ENCODE peak calls at places on chromosomes 6 and 20, in four cellular contexts. M is ovary, L is left lung, E is suprapubic skin. T is an unnamed sample. For H3K27me3, the result is how much of the 10 kb centered on the place peaks cover.

GRCh38 chr20:36573103-36573797 is at the start of gene TGIF2:
- DNase-seq in M (peak), L (peak), E (peak), T (peak)

GRCh38 chr6:170134077-170135040 is 156.5 kb downstream of the DLL1 start:
- DNase-seq in M (peak), E (peak), L (peak), T (peak)

GRCh38 chr6:135159531-135159930 is 21.6 kb upstream of the MYB start:
- DNase-seq in E (no peak), L (no peak), M (no peak), T (no peak)

GRCh38 chr6:75934643-75935472 is 137.6 kb downstream of the IMPG1 start:
- DNase-seq in L (peak), E (no peak), M (peak), T (no peak)

GRCh38 chr6:145015739-145016558 is 719.4 kb downstream of the EPM2A start:
- DNase-seq in E (no peak), L (no peak), M (no peak), T (peak)

GRCh38 chr20:35049776-35050352 is 42.7 kb downstream of the TRPC4AP start:
- DNase-seq in M (no peak), L (no peak), E (no peak), T (no peak)

GRCh38 chr20:17811605-17811965 is 111.8 kb downstream of the BANF2 start:
- DNase-seq in E (no peak), L (no peak), M (no peak), T (no peak)

GRCh38 chr6:150598401-150598800 is 1.3 kb upstream of the PLEKHG1 start:
- DNase-seq in L (no peak), E (no peak), M (no peak), T (no peak)

GRCh38 chr6:72411872-72412708 is 209.8 kb upstream of the KCNQ5 start:
- DNase-seq in M (peak), E (peak), L (peak), T (peak)

GRCh38 chr6:35294308-35294945 is 3.2 kb upstream of the DEF6 start:
- DNase-seq in M (no peak), E (no peak), L (no peak), T (no peak)

GRCh38 chr20:32333988-32334885 is 23.9 kb upstream of the ASXL1 start:
- DNase-seq in L (peak), E (peak), M (peak), T (peak)

GRCh38 chr6:73180076-73180717 is 45.1 kb downstream of the KHDC1L start:
- DNase-seq in M (no peak), L (no peak), E (no peak), T (no peak)

GRCh38 chr20:25296094-25297093 is 48.5 kb downstream of the PYGB start:
- DNase-seq in E (no peak), L (no peak), M (no peak), T (no peak)

GRCh38 chr20:54494303-54495006 is 19.1 kb downstream of the DOK5 start:
- DNase-seq in E (no peak), M (no peak), L (no peak), T (no peak)

GRCh38 chr6:1757133-1757532 is 147.4 kb downstream of the FOXC1 start:
- DNase-seq in M (no peak), E (no peak), L (no peak), T (no peak)

GRCh38 chr6:33010356-33010755 is 965 bp upstream of the HLA-DOA start:
- DNase-seq in E (no peak), L (no peak), M (no peak), T (no peak)

GRCh38 chr20:17536944-17537444 is 5.8 kb upstream of the BFSP1 start:
- DNase-seq in M (peak), L (no peak), E (peak), T (peak)

GRCh38 chr6:108561742-108562502 is 1.2 kb downstream of the FOXO3 start:
- DNase-seq in M (peak), L (peak), E (peak), T (no peak)

GRCh38 chr6:56311086-56311485 is 63.7 kb upstream of the COL21A1 start:
- DNase-seq in L (no peak), E (no peak), M (no peak), T (no peak)

GRCh38 chr20:11195899-11196558 is 522.2 kb upstream of the JAG1 start:
- DNase-seq in L (no peak), M (no peak), E (no peak), T (no peak)

GRCh38 chr20:9068232-9068781 is 580 bp upstream of the PLCB4 start:
- DNase-seq in M (peak), L (peak), E (peak), T (peak)

GRCh38 chr20:58374906-58375760 is 13.9 kb upstream of the VAPB start:
- DNase-seq in L (no peak), M (no peak), E (no peak), T (no peak)

GRCh38 chr6:119323478-119323877 is 26.1 kb downstream of the MAN1A1 start:
- DNase-seq in E (no peak), M (no peak), L (no peak), T (no peak)

GRCh38 chr20:21516180-21516567 is 2.3 kb upstream of the NKX2-2 start:
- DNase-seq in L (no peak), E (no peak), M (no peak), T (no peak)
- H3K27me3 ChIP-seq in L (half or more), E (half or more), M (under half), T (half or more)

GRCh38 chr6:142551145-142551811 is 249.5 kb downstream of the ADGRG6 start:
- DNase-seq in M (no peak), E (no peak), L (peak), T (no peak)
- TF ChIP-seq CTCF in M (no peak), E (no peak), L (no peak), T (no peak)

DNA sequence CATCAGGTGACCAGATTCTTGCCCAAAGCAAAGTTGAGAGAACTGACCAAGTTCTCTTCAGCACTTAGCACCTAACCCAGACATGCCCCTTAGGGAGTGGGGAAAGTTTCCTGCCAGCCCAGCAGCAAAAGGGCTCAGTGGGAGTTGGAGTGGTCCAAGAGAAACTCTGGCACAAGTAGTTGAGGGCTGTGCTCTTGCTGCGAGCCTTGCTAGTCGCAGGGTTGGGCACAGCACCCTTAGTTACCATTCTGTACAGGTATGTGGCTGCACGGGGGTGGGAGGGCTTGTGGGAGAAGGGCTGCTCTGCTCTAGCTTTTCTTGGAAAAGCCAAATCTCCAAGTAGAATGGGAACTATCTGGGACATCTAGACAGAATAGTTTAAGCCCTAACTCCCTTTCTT is 6.4 kb downstream of the POLR1C start:
- DNase-seq in L (no peak), M (no peak), E (no peak), T (no peak)
- H3K27ac ChIP-seq in L (no peak), M (no peak), E (no peak), T (no peak)

GRCh38 chr6:27514906-27515495 is 42.1 kb upstream of the ZNF184 start:
- DNase-seq in E (no peak), M (no peak), L (no peak), T (no peak)

GRCh38 chr6:27507041-27507956 is 34.4 kb upstream of the ZNF184 start:
- DNase-seq in E (no peak), M (no peak), L (no peak), T (no peak)

GRCh38 chr6:27517238-27517637 is 44.3 kb upstream of the ZNF184 start:
- DNase-seq in E (no peak), L (no peak), M (no peak), T (no peak)

GRCh38 chr6:27517928-27518787 is 45.3 kb upstream of the ZNF184 start:
- DNase-seq in E (no peak), L (no peak), M (no peak), T (no peak)

DNA sequence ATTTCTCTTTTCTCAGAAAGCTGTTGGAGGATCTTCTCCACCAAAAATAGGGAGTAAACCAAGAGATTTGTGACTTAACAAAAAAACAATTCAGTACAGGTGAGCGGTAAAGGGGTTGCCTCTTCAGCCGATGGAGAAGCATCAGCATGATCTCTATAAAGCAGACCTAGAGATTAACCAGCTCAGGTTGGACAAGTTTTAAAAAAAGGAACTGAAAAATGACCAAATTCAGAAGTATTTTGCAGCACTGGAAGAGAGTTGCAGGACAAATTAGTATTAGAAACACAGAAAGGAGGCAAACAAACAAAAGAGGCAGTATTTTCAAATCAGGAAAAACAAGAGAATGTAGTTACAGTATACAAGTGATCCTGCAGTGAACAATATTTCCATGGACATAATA is 39.6 kb upstream of the ZNF184 start:
- DNase-seq in E (no peak), M (no peak), L (no peak), T (no peak)
- H3K27me3 ChIP-seq in E (half or more), M (under half), L (under half), T (half or more)

DNA sequence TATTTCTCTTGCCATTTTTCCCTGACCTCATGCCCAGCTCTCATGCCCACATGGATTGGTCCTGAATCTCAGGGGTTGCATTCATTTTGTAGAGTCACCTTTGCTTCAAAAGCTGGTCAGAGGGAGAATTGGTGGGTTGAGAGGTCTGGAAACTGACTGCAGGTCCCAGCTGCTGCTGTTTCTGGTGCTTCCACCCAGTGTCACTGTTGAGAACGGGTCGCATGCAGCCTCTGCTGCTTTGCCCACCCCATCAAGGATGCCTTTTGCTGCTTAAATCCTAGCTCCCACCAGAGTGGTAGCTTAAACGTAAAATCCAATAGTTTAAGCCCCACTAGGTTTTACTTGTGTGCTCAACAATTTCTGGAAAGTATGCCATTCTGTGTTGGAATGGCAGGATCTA is 211.4 kb upstream of the TSHZ2 start:
- DNase-seq in L (no peak), E (no peak), M (no peak), T (no peak)
- TF ChIP-seq CTCF in L (no peak), E (no peak), M (no peak), T (no peak)

GRCh38 chr6:44559486-44560270 is 172.2 kb downstream of the CDC5L start:
- DNase-seq in M (no peak), L (no peak), E (no peak), T (no peak)

GRCh38 chr6:44560458-44561061 is 173.1 kb downstream of the CDC5L start:
- DNase-seq in M (no peak), L (no peak), E (no peak), T (no peak)

GRCh38 chr6:44561832-44562496 is 174.5 kb downstream of the CDC5L start:
- DNase-seq in E (no peak), L (no peak), M (no peak), T (no peak)

GRCh38 chr6:44563397-44563796 is 175.9 kb downstream of the CDC5L start:
- DNase-seq in M (peak), E (no peak), L (no peak), T (no peak)

GRCh38 chr6:44561062-44561591 is 173.6 kb downstream of the CDC5L start:
- DNase-seq in E (no peak), M (no peak), L (peak), T (no peak)
- H3K27ac ChIP-seq in E (no peak), M (no peak), L (no peak), T (no peak)

GRCh38 chr6:138105880-138106664 is 1.1 kb downstream of the PERP start:
- DNase-seq in M (no peak), L (no peak), E (no peak), T (no peak)

GRCh38 chr6:138103876-138104275 is 3.3 kb downstream of the PERP start:
- DNase-seq in M (no peak), E (no peak), L (no peak), T (no peak)

GRCh38 chr6:138105446-138105845 is 1.8 kb downstream of the PERP start:
- DNase-seq in E (no peak), M (no peak), L (no peak), T (no peak)

GRCh38 chr6:138106665-138107077 is 548 bp downstream of the PERP start:
- DNase-seq in M (no peak), L (no peak), E (no peak), T (no peak)

DNA sequence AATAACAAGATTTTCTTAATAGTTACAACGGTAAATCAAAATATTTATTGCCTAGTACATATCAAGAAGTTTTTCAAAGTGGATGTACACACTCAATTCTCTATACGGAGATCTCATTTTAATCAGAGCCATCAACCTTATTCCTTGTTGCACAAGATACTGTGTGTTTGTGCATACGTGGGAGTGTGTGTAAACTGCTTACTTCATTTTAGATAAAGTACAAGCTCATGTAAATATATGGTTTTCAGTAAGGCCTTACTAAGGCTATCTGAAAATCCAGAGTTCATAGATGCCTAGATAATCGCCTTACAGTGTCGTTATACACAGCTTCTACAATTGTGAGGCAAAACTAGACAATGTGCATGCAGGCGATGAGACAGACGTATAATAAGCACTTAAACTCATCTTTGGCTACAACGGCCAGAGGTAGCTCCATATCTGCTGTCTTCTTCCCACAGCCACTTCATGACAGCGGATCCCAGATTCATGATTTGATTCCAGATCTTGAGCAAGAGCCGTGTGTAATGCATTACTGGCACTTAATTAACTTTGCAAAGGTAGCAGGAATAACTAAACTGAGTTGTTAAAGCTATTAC is 2.5 kb downstream of the PERP start:
- DNase-seq in E (no peak), M (no peak), L (no peak), T (no peak)
- H3K27me3 ChIP-seq in E (under half), M (under half), L (under half), T (under half)

GRCh38 chr6:168709440-168709839 is 268.5 kb downstream of the SMOC2 start:
- DNase-seq in M (no peak), L (no peak), E (no peak), T (no peak)

GRCh38 chr6:168711666-168712300 is 270.8 kb downstream of the SMOC2 start:
- DNase-seq in L (no peak), M (no peak), E (no peak), T (no peak)

GRCh38 chr6:168713013-168713412 is 272.0 kb downstream of the SMOC2 start:
- DNase-seq in E (no peak), M (no peak), L (no peak), T (no peak)

GRCh38 chr6:168709991-168710390 is 269.0 kb downstream of the SMOC2 start:
- DNase-seq in E (no peak), M (no peak), L (no peak), T (no peak)

DNA sequence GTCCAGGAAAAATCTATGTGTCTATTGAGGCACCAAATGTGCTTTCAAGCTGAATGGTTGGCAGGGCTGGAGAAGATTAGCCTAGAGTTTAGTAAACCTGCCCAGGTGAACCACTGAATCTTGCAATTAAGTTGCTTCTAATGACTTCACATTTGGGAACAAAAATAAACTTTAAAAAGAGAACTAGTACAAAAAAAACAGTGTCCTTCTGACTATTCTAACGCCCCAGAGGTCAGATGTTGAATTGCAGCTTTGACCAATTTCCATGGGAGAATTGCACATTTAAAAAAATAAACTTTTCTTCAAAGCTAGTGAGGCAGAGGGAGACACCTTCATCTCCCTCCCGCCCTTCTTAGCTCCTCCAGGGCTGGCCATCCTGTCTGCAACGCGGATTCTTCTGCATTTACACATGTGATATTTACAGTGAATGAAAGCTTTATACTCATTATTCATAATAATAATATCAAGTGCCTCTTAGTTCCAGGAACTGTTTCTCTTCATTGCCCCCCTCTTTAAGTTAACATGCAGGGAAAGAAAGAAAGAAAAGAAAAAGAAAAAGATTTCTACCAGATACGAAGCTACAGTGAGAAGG is 270.2 kb downstream of the SMOC2 start:
- DNase-seq in M (no peak), E (no peak), L (no peak), T (no peak)
- TF ChIP-seq CTCF in M (no peak), E (no peak), L (peak), T (peak)

GRCh38 chr6:161108886-161109285 is 117.3 kb downstream of the MAP3K4 start:
- DNase-seq in L (no peak), E (no peak), M (no peak), T (no peak)

GRCh38 chr6:161109366-161109765 is 117.8 kb downstream of the MAP3K4 start:
- DNase-seq in E (no peak), M (no peak), L (no peak), T (no peak)

GRCh38 chr6:161110380-161110779 is 118.8 kb downstream of the MAP3K4 start:
- DNase-seq in M (no peak), L (no peak), E (no peak), T (no peak)

GRCh38 chr6:161105408-161105807 is 113.8 kb downstream of the MAP3K4 start:
- DNase-seq in L (no peak), M (no peak), E (no peak), T (no peak)

DNA sequence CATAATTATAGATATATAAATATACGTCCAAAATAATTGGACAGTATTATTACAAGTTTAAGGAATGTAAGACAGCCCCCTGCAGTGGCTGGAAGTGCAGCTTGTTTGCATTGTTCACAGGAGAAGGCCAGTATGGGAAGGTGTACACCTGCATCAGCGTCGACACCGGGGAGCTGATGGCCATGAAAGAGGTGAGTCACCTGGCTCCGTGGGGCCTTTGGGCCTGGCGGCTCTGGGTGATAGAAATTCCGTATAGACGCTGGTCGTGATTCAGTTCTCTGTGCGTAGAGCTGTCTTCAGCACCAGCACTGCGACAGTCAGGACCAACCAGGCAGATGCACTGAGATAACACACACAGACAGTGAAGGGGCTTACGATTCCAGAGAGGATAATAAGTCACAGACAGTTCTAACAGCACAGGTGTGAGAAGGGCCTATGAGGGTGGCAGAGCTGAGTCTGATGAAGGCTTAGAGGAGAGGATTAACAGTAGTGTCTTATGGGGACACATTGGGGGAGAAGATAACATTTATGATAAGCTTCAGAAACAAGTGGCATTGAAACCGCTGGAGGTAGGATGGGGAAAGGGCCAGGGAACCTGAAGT is 116.3 kb downstream of the MAP3K4 start:
- DNase-seq in M (no peak), L (no peak), E (no peak), T (no peak)
- H3K27ac ChIP-seq in M (no peak), L (peak), E (no peak), T (no peak)

GRCh38 chr6:50709366-50709734 is 4.0 kb upstream of the TFAP2D start:
- DNase-seq in E (no peak), L (no peak), M (no peak), T (no peak)
- H3K27me3 ChIP-seq in E (half or more), L (half or more), M (under half), T (half or more)